ENCODE peak calls at places on chromosome 6, in five cellular contexts. H is stomach, T is transverse colon, J is GM12878, N is breast epithelium. Y is an unnamed sample.

GRCh38 chr6:28922841-28923317 is 906 bp downstream of the TRIM27 start:
- DNase-seq in T (peak; percentile 52), H (peak; percentile 38), J (no peak), N (no peak), Y (peak; percentile 29)

GRCh38 chr6:167225903-167226508 is 65.1 kb upstream of the UNC93A start:
- DNase-seq in J (no peak), N (no peak), T (no peak), H (no peak), Y (peak; percentile 49)

GRCh38 chr6:159513914-159514313 is 179.1 kb downstream of the SOD2 start:
- DNase-seq in N (no peak), T (no peak), H (no peak), J (no peak), Y (no peak)

GRCh38 chr6:84791233-84791632 is 26.8 kb upstream of the TBX18 start:
- DNase-seq in H (no peak), N (no peak), T (no peak), J (no peak), Y (no peak)

GRCh38 chr6:94443701-94444100 is 1024.3 kb upstream of the EPHA7 start:
- DNase-seq in J (no peak), T (no peak), H (no peak), N (no peak), Y (no peak)

GRCh38 chr6:121451250-121451649 is 15.8 kb downstream of the GJA1 start:
- DNase-seq in N (no peak), T (no peak), H (no peak), J (no peak), Y (no peak)

GRCh38 chr6:44007818-44008660 is 119.2 kb downstream of the MRPL14 start:
- DNase-seq in H (no peak), J (no peak), T (no peak), N (peak; percentile 24), Y (no peak)

GRCh38 chr6:1915226-1915625 is 305.5 kb downstream of the FOXC1 start:
- DNase-seq in H (no peak), J (no peak), T (no peak), N (no peak), Y (no peak)

DNA sequence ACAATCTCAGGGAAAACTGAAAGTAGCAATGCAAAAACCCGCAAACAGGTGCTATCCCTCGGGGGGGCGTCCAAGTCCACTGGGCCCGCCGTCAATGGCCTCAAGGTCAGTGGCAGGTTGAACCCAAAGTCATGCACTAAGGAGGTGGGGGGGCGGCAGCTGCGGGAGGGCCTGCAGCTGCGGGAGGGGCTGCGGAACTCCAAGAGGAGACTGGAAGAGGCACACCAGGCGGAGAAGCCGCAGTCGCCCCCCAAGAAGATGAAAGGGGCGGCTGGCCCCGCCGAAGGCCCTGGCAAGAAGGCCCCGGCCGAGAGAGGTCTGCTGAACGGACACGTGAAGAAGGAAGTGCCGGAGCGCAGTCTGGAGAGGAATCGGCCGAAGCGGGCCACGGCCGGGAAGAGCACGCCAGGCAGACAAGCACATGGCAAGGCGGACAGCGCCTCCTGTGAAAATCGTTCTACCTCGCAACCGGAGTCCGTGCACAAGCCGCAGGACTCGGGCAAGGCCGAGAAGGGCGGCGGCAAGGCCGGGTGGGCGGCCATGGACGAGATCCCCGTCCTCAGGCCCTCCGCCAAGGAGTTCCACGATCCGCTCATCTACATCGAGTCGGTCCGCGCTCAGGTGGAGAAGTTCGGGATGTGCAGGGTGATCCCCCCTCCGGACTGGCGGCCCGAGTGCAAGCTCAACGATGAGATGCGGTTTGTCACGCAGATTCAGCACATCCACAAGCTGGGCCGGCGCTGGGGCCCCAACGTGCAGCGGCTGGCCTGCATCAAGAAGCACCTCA is 166.3 kb downstream of the DTNBP1 start:
- DNase-seq in T (peak; percentile 6), N (no peak), J (no peak), H (no peak), Y (no peak)
- TF ChIP-seq POLR2AphosphoS5 in T (no peak), N (no peak), J (no peak), H (no peak), Y (no peak)

DNA sequence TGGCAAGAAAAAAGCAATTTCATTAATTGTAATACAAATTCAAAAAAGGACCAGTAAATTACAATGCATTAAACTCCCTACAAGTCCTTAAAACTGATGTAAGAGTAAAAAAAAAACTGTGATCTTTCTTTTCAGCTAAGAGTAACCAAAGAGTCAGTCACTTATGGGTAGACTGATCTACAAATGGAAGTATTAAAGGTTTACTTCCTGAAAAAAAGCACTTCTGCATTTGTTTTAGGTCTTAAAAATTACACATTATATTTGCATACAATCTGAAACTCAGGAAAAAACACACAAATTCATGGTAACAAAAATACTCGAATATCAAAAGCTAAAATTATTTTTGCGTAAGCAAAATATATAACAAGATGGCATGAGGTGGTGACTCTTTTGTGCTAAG is 23.5 kb downstream of the USP49 start:
- DNase-seq in J (no peak), T (no peak), H (no peak), N (no peak), Y (no peak)
- TF ChIP-seq POLR2A in J (no peak), T (no peak), H (no peak), N (no peak), Y (no peak)

DNA sequence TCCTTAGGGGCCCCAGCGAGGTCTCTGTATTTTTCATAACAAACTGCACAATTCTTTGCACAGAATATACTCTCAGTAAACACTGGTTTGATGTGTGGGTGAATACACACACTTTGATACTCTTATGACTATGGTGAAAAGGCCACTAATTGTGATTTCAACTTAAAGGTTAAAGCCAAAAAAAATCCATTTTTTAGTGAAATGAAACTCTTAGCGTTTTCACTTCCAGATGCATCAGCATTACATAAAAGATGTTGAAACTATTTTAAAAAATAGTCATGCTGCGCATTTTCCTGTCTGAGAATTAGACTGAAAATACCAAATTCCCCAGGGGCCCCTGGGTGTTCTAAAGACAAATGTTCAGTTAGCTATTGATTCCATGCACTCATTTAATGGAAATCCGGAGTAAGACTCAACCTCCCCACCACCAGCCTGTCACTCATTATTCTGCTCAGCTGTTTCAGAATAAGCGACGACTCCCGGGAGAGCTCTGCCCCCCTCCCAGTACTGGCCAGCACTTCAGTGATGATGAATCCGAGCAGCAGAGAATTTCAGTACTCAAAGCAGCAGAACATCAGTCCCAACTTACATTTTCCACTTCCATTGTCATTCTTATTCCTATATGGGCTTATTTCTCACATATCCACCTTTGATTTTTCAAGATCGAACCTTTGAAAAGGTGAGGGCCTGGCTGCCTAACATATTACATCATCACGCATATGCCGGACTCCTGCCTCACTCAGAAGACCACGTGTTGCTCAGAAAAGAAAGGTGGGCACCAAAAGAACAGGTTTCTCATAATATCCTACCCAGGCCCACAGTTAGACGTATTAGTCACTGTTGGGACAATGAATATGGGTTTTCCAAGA is 169.3 kb downstream of the ATXN1 start:
- DNase-seq in T (no peak), J (peak; percentile 85), N (no peak), H (no peak), Y (no peak)
- H3K27ac ChIP-seq in T (no peak overlapping the region), J (peak overlapping the region; percentile 89), N (no peak overlapping the region), H (no peak overlapping the region), Y (no peak overlapping the region)

DNA sequence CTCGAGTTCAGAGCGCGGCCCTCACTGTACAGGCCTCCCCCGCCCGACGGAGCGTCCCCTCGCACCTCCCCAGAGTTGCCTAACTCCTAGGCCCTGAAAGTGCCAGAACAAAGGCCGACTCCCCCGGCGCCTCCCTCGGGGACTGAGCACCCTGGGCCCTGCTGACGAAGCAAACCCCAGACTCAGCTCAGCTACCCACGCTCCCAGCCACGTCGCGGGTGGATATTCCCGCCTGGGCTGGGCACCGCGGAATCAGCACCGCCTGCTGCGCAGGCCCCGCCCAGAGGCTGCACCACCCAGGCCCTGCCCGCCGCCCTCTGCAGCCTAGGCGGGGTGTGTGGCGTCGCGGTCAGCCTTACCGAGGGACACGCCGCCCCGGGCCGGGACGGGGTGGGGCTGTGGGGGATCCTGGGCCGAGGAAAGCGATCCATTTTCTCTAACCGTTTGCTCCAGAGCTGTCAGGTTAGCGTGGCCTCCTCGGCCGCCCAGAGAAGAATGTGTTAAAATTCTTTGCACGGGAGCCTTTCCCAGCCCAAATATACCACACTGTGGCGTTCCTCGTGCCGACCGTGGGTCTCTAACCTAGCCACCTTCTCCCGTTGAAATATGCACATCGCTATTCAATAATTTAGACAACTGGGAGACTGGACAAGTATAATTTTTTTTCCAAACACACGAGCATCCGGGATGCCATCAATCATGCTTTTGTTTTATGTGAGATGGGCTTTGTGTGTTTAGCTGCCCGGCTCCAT is 31.4 kb downstream of the TFAP2A start:
- DNase-seq in J (no peak), N (peak; percentile 71), T (no peak), H (no peak), Y (peak; percentile 41)
- TF ChIP-seq POLR2AphosphoS5 in J (no peak), N (no peak), T (no peak), H (no peak), Y (no peak)

GRCh38 chr6:47563162-47563561 is 85.6 kb downstream of the CD2AP start:
- DNase-seq in J (no peak), T (no peak), N (no peak), H (no peak), Y (no peak)
- TF ChIP-seq POLR2A in J (no peak), T (no peak), N (no peak), H (no peak), Y (no peak)

DNA sequence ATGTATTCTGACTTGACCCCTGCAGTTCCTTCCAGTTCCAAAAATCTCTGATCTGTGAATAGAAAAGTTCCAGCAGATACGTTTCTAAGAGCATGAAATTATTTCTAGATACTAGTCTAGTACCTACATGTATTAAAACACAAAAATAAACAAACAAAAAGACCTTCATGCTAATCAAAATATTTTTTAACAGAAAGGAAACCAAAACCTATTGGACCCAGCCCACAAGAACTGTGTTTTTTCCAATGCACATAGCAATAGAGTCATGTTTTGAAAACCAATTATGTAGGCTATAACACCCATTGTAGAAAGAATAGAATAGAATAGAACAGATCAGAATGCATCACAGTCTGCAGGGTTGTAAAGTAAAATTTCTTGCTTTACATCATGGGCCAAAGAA is 158.6 kb upstream of the TNFAIP3 start:
- DNase-seq in N (no peak), J (no peak), H (no peak), T (no peak), Y (no peak)
- H3K27ac ChIP-seq in N (no peak overlapping the region), J (peak overlapping the region; percentile 64), H (no peak overlapping the region), T (peak overlapping the region; percentile 9), Y (no peak overlapping the region)

DNA sequence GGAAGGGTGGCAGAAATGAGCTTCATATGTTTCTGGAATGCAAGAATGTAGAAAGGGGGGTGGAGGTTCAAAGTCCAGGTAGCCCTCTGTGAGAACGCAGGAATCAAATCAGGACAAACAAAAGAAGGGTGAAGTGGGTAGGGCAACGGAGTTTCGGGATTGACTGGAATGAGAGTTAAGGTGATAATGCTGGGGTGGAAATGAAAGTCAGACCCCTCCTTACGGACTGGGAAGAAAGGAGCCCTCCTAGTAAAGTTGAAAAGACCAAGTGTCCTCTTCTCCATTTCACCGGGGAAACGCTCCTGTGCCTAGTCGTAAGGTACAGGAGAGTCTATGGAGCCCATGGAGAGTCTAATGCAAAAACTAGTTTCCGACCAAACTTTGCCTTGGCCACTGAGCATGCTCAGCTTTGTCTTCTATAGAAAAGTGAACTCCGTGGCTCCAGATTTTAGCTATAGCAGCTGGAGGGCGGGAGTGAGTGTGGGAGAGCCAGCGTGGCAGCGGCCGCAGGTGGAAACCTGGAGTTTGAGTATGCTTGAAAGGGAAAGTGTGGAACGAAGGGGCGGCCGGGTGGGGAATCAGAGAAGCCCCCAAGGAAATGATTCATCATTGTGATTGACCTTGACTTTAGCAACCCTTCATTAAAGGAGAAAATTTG is 1.4 kb upstream of the LRRC1 start:
- DNase-seq in T (peak; percentile 70), J (no peak), N (peak; percentile 54), H (peak; percentile 80), Y (peak; percentile 81)
- TF ChIP-seq POLR2AphosphoS5 in T (peak; percentile 17), J (no peak), N (no peak), H (peak; percentile 19), Y (peak; percentile 56)

Y was measured in prostate gland.